ENCODE peak calls at places on chromosomes 6 and 20, in ten cellular contexts. X is KBM-7; W is activated CD4-positive, alpha-beta T cell treated with anti-CD3 and anti-CD28 coated beads for 48 hours; L is COR-L47; B is anterior cingulate cortex; J is breast epithelium; C is aorta; N is tibial artery; F is CD8-positive, alpha-beta memory T cell; I is ELF-1. S is an unnamed sample.

GRCh38 chr20:10603971-10604864 is 69.6 kb downstream of the JAG1 start:
- DNase-seq in N (peak; percentile 91), W (no peak), X (no peak), C (peak; percentile 77), B (no peak), L (no peak), F (no peak), I (no peak), J (no peak), S (no peak)

GRCh38 chr6:77467038-77467437 is 3.7 kb upstream of the HTR1B start:
- DNase-seq in B (no peak), X (no peak), N (no peak), F (no peak), W (no peak), C (no peak), J (no peak), I (peak; percentile 22), L (no peak), S (no peak)

GRCh38 chr6:65557224-65557623 is 149.8 kb downstream of the EYS start:
- DNase-seq in J (no peak), X (no peak), B (no peak), L (peak; percentile 8), C (no peak), F (no peak), N (no peak), I (no peak), W (no peak), S (no peak)

GRCh38 chr6:53306819-53307347 is 41.9 kb downstream of the ELOVL5 start:
- DNase-seq in N (no peak), B (no peak), C (no peak), X (no peak), W (peak; percentile 51), F (no peak), L (no peak), J (no peak), I (no peak), S (no peak)

GRCh38 chr20:23995905-23996666 is 7.5 kb upstream of the GGTLC1 start:
- DNase-seq in J (no peak), X (peak; percentile 19), F (peak; percentile 45), N (no peak), I (no peak), C (peak; percentile 86), L (peak; percentile 40), B (peak; percentile 2), W (peak; percentile 75), S (peak; percentile 13)

GRCh38 chr6:137949686-137950390 is 82.8 kb downstream of the TNFAIP3 start:
- DNase-seq in N (no peak), B (no peak), W (no peak), J (no peak), C (no peak), X (no peak), F (no peak), I (no peak), L (no peak), S (no peak)

GRCh38 chr6:1960484-1961142 is 284.8 kb downstream of the GMDS start:
- DNase-seq in L (no peak), W (no peak), C (no peak), N (no peak), J (no peak), F (no peak), X (no peak), B (no peak), I (no peak), S (no peak)

GRCh38 chr6:161482517-161482903 is 208.6 kb upstream of the AGPAT4 start:
- DNase-seq in X (no peak), B (no peak), C (no peak), W (no peak), L (no peak), F (no peak), N (no peak), J (no peak), I (no peak), S (no peak)

GRCh38 chr6:108209738-108210137 is 43.9 kb downstream of the NR2E1 start:
- DNase-seq in F (no peak), L (no peak), C (no peak), B (no peak), J (no peak), W (no peak), I (no peak), N (no peak), X (no peak), S (no peak)

GRCh38 chr6:81763968-81764367 is 11.5 kb upstream of the TENT5A start:
- DNase-seq in W (no peak), B (no peak), X (no peak), C (no peak), F (no peak), I (no peak), J (no peak), N (no peak), L (no peak), S (no peak)

GRCh38 chr6:10383312-10384063 is 31.4 kb downstream of the TFAP2A start:
- DNase-seq in B (no peak), W (no peak), J (peak; percentile 71), I (peak; percentile 77), X (no peak), N (no peak), C (no peak), F (no peak), L (peak; percentile 70), S (no peak)

GRCh38 chr6:111842891-111843290 is 30.4 kb downstream of the FYN start:
- DNase-seq in X (no peak), B (no peak), I (no peak), F (no peak), J (no peak), C (no peak), W (no peak), N (no peak), L (no peak), S (no peak)

GRCh38 chr6:18464176-18464575 is 77.0 kb downstream of the RNF144B start:
- DNase-seq in J (no peak), L (peak; percentile 71), X (no peak), N (no peak), C (no peak), W (no peak), B (no peak), F (no peak), I (no peak), S (no peak)

S was measured in putamen.